ENCODE peak calls at places on chromosome 16, in six cellular contexts. X is naive thymus-derived CD4-positive, alpha-beta T cell; K is body of pancreas; N is tibial nerve; M is PC-3; A is CD8-positive, alpha-beta T cell. G is an unnamed sample.

GRCh38 chr16:63689068-63689467 is 1432.8 kb downstream of the CDH11 start:
- DNase-seq in X (no peak), N (no peak), A (no peak), M (no peak), K (no peak), G (no peak)

GRCh38 chr16:29320274-29320999 is 86.1 kb downstream of the NPIPB11 start:
- DNase-seq in N (no peak), X (no peak), M (no peak), K (no peak), A (no peak), G (no peak)

GRCh38 chr16:15494231-15494630 is 59.8 kb downstream of the BMERB1 start:
- DNase-seq in X (no peak), K (no peak), A (no peak), N (no peak), M (peak; percentile 19), G (no peak)

GRCh38 chr16:89466920-89467319 is 23.4 kb downstream of the ANKRD11 start:
- DNase-seq in N (no peak), X (no peak), A (no peak), K (no peak), M (no peak), G (no peak)

GRCh38 chr16:88888778-88889387 is 22.4 kb upstream of the PABPN1L start:
- DNase-seq in M (no peak), A (no peak), X (no peak), N (peak; percentile 19), K (no peak), G (no peak)

GRCh38 chr16:69432069-69432468 is 7.7 kb downstream of the CYB5B start:
- DNase-seq in M (no peak), N (no peak), A (no peak), X (no peak), K (no peak), G (no peak)

GRCh38 chr16:56332464-56333079 is 92.8 kb downstream of the AMFR start:
- DNase-seq in X (no peak), A (no peak), K (peak; percentile 55), N (peak; percentile 58), M (peak; percentile 69), G (peak; percentile 39)

GRCh38 chr16:75102595-75102994 is 14.0 kb downstream of the LDHD start:
- DNase-seq in A (no peak), X (no peak), M (no peak), N (no peak), K (no peak), G (no peak)

GRCh38 chr16:21610006-21610544 is 10.7 kb downstream of the METTL9 start:
- DNase-seq in N (no peak), A (no peak), X (no peak), M (no peak), K (no peak), G (no peak)

GRCh38 chr16:49528035-49528434 is 154.4 kb downstream of the C16orf78 start:
- DNase-seq in N (peak; percentile 26), M (peak; percentile 1), A (no peak), K (no peak), X (no peak), G (no peak)

GRCh38 chr16:89711601-89712475 is 8.9 kb downstream of the VPS9D1 start:
- DNase-seq in M (peak; percentile 68), X (peak; percentile 86), N (no peak), K (peak; percentile 63), A (peak; percentile 55), G (peak; percentile 40)

GRCh38 chr16:53504161-53504663 is 1.2 kb upstream of the AKTIP start:
- DNase-seq in K (peak; percentile 62), N (peak; percentile 48), M (no peak), X (no peak), A (peak; percentile 18), G (no peak)

GRCh38 chr16:11149011-11149616 is 106.9 kb downstream of the SOCS1 start:
- DNase-seq in X (no peak), A (no peak), K (no peak), N (no peak), M (no peak), G (no peak)

GRCh38 chr16:72372646-72373045 is 200.7 kb upstream of the PMFBP1 start:
- DNase-seq in A (no peak), X (no peak), K (no peak), N (no peak), M (no peak), G (no peak)

GRCh38 chr16:19167710-19168172 is 299 bp upstream of the SYT17 start:
- DNase-seq in A (no peak), X (peak; percentile 71), N (no peak), K (peak; percentile 76), M (peak; percentile 79), G (peak; percentile 97)

GRCh38 chr16:84765606-84766580 is 53.9 kb upstream of the CRISPLD2 start:
- DNase-seq in A (no peak), K (no peak), N (no peak), X (no peak), M (no peak), G (no peak)

GRCh38 chr16:82111944-82112343 is 58.1 kb downstream of the MPHOSPH6 start:
- DNase-seq in N (no peak), X (no peak), M (peak; percentile 44), K (no peak), A (no peak), G (no peak)

GRCh38 chr16:73016488-73016830 is 31.5 kb downstream of the ZFHX3 start:
- DNase-seq in K (no peak), X (no peak), A (no peak), M (peak; percentile 51), N (no peak), G (no peak)

GRCh38 chr16:84970447-84971127 is 40.7 kb downstream of the ZDHHC7 start:
- DNase-seq in X (peak; percentile 77), M (peak; percentile 73), A (peak; percentile 66), N (peak; percentile 70), K (peak; percentile 85), G (peak; percentile 84)

GRCh38 chr16:2198283-2198682 is 1.9 kb upstream of the CASKIN1 start:
- DNase-seq in K (no peak), A (no peak), M (no peak), N (no peak), X (no peak), G (no peak)

GRCh38 chr16:86558355-86559193 is 3.5 kb upstream of the MTHFSD start:
- DNase-seq in A (no peak), N (no peak), M (no peak), K (no peak), X (no peak), G (no peak)

DNA sequence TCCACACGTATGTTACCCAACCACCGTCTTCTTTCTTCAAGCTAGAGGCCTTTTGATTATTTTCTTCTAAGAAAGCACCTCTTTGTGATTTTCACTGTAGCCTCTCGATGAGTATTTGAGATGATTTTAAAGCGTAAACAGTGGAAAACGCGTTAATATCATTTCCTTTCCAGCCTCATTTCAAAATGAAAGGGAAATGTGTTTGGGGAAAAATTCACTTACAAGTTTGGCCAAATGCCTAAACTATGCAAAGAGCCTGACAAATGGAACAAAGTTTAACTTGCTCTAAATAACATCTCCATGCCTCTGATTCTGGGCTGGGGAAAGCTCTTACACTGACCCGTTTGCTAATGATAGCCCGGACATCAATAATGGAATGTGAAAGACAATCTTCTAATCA is 43.3 kb downstream of the HS3ST2 start:
- DNase-seq in N (no peak), K (no peak), A (no peak), M (no peak), X (no peak), G (no peak)
- H3K4me1 ChIP-seq in N (no peaks in the 10 kb centered on the region), K (no peaks in the 10 kb centered on the region), A (no peaks in the 10 kb centered on the region), M (no peaks in the 10 kb centered on the region), X (no peaks in the 10 kb centered on the region), G (no peaks in the 10 kb centered on the region)

GRCh38 chr16:78040396-78040795 is 18.0 kb downstream of the CLEC3A start:
- DNase-seq in A (no peak), K (no peak), M (no peak), X (no peak), N (no peak), G (no peak)

GRCh38 chr16:78048319-78048718 is 26.0 kb downstream of the CLEC3A start:
- DNase-seq in N (no peak), M (no peak), A (no peak), X (no peak), K (no peak), G (no peak)

DNA sequence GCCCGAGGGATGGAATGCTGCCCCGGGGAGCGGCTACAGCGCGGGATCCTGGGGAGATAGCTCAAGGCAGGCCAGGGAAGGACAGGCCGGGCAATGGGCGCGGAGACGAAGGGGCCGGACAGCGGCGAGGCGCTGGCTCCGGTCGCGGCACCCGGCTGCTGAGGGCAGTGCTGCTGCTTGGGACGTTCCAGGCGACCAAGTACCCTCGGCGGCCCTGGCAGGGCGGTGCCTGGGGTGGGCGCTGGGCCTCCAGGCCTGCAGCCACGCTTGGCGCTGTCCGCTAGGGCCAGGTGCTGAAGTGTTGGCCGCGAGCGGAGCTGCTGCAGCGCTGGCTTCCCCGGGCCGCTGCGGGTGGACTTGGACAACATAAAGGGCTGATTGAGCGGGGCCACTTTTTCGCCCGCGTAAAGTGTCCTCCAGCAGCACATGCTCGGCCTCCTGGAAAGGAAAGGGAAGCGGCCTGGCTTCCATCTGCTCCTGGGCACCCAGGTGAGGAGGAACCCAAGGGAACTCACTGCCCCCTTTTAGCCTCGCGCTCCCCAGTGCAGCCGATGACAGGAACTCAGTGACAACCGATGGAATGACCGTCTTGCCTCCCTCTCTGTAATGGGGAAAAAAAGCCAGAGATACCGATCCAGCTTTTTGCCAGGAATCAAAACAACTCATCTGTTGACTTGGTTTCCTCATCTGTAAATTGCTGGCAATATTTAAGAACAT is 23.7 kb downstream of the CLEC3A start:
- DNase-seq in X (peak; percentile 65), K (peak; percentile 84), A (no peak), N (peak; percentile 6), M (peak; percentile 31), G (peak; percentile 63)
- H3K27me3 ChIP-seq in X (no peaks in the 10 kb centered on the region), K (peaks cover 7% of the 10 kb centered on the region), A (no peaks in the 10 kb centered on the region), N (no peaks in the 10 kb centered on the region), M (peaks cover 20% of the 10 kb centered on the region), G (no peaks in the 10 kb centered on the region)

GRCh38 chr16:8848939-8849391 is 19.8 kb downstream of the CARHSP1 start:
- DNase-seq in K (no peak), N (no peak), X (no peak), M (peak; percentile 63), A (no peak), G (no peak)
- H3K27ac ChIP-seq in K (no peak overlapping the region), N (peak overlapping the region; percentile 74), X (no peak overlapping the region), M (peak overlapping the region; percentile 91), A (no peak overlapping the region), G (peak overlapping the region; percentile 86)

GRCh38 chr16:4390266-4391260 is 18.9 kb downstream of the VASN start:
- DNase-seq in N (no peak), X (no peak), K (no peak), A (no peak), M (no peak), G (no peak)

GRCh38 chr16:4395055-4395726 is 21.2 kb downstream of the CORO7 start:
- DNase-seq in N (no peak), X (no peak), K (no peak), A (no peak), M (no peak), G (no peak)

GRCh38 chr16:4391635-4392381 is 20.2 kb downstream of the VASN start:
- DNase-seq in A (no peak), X (no peak), K (no peak), M (no peak), N (no peak), G (no peak)

GRCh38 chr16:4392382-4393242 is 21.0 kb downstream of the VASN start:
- DNase-seq in A (no peak), X (no peak), K (no peak), M (no peak), N (no peak), G (no peak)

DNA sequence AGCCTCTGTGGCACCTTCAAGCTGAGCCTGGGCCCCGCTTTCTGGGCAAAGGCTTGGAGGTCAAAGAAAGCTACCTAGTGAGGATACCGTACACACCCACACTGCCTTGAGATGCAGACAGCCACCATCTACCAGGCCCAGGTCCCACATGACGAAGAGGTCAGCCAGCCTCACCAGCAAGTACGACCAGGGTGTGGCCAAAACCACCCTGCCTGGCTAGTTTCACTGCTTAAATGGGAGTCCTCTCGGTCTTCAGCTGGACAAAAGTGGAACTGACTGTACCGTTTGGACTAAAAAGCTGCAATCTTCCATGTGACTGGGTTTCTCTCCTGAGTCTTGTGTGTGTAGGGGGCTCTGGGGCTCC is 21.6 kb downstream of the VASN start:
- DNase-seq in X (no peak), N (no peak), M (peak; percentile 25), A (no peak), K (no peak), G (peak; percentile 61)
- H3K4me1 ChIP-seq in X (no peaks in the 10 kb centered on the region), N (peaks cover 17% of the 10 kb centered on the region), M (no peaks in the 10 kb centered on the region), A (peaks cover 4% of the 10 kb centered on the region), K (no peaks in the 10 kb centered on the region), G (peaks cover 30% of the 10 kb centered on the region)

G was measured in upper lobe of left lung.